ENCODE peak calls at places on chromosome 18, in ten cellular contexts. Y, D, S, H, U, J, N, F, M and A are unnamed samples.

GRCh38 chr18:10213526-10213925 is 240.9 kb upstream of the APCDD1 start:
- DNase-seq in Y (no peak), D (no peak), S (peak; percentile 73), H (no peak), U (no peak), J (peak; percentile 89), N (no peak), F (no peak), M (no peak), A (no peak)

GRCh38 chr18:12748671-12749070 is 45.8 kb downstream of the PSMG2 start:
- DNase-seq in Y (no peak), D (no peak), S (no peak), H (no peak), U (no peak), J (no peak), N (no peak), F (no peak), M (no peak), A (no peak)

GRCh38 chr18:22391571-22392359 is 25.9 kb downstream of the CTAGE1 start:
- DNase-seq in Y (no peak), D (no peak), S (no peak), H (no peak), U (peak; percentile 15), J (no peak), N (peak; percentile 72), F (peak; percentile 55), M (peak; percentile 51), A (no peak)

GRCh38 chr18:9380571-9381390 is 46.2 kb downstream of the TWSG1 start:
- DNase-seq in Y (no peak), D (no peak), S (no peak), H (no peak), U (no peak), J (no peak), N (no peak), F (peak; percentile 19), M (no peak), A (no peak)

GRCh38 chr18:64799378-64799777 is 650.5 kb upstream of the LINC00305 start:
- DNase-seq in Y (no peak), D (no peak), S (no peak), H (no peak), U (no peak), J (no peak), N (no peak), F (no peak), M (no peak), A (no peak)

GRCh38 chr18:32019251-32019943 is 772 bp downstream of the RNF125 start:
- DNase-seq in Y (peak; percentile 22), D (no peak), S (peak; percentile 61), H (peak; percentile 38), U (peak; percentile 60), J (peak; percentile 41), N (peak; percentile 35), F (peak; percentile 18), M (no peak), A (peak; percentile 23)

GRCh38 chr18:34741401-34741800 is 31.3 kb downstream of the DTNA start:
- DNase-seq in Y (no peak), D (no peak), S (no peak), H (no peak), U (no peak), J (no peak), N (no peak), F (no peak), M (no peak), A (no peak)

GRCh38 chr18:36695806-36696205 is 133.0 kb downstream of the TPGS2 start:
- DNase-seq in Y (no peak), D (no peak), S (no peak), H (no peak), U (no peak), J (no peak), N (no peak), F (no peak), M (no peak), A (no peak)

GRCh38 chr18:68024716-68025115 is 508.2 kb upstream of the DSEL start:
- DNase-seq in Y (no peak), D (no peak), S (no peak), H (no peak), U (no peak), J (no peak), N (no peak), F (no peak), M (no peak), A (no peak)

GRCh38 chr18:76686737-76687231 is 135.6 kb upstream of the ZNF236 start:
- DNase-seq in Y (peak; percentile 31), D (peak; percentile 13), S (peak; percentile 4), H (no peak), U (no peak), J (peak; percentile 80), N (peak; percentile 25), F (peak; percentile 66), M (no peak), A (no peak)

GRCh38 chr18:62523631-62524442 is 1.0 kb downstream of the ZCCHC2 start:
- DNase-seq in Y (peak; percentile 50), D (no peak), S (peak; percentile 54), H (peak; percentile 53), U (peak; percentile 45), J (peak; percentile 21), N (peak; percentile 47), F (peak; percentile 56), M (peak; percentile 27), A (no peak)

GRCh38 chr18:12989397-12990127 is 1.6 kb upstream of the CEP192 start:
- DNase-seq in Y (no peak), D (no peak), S (no peak), H (no peak), U (no peak), J (no peak), N (no peak), F (no peak), M (no peak), A (no peak)

GRCh38 chr18:12968619-12969018 is 20.8 kb downstream of the SEH1L start:
- DNase-seq in Y (no peak), D (no peak), S (no peak), H (no peak), U (no peak), J (no peak), N (no peak), F (no peak), M (no peak), A (no peak)

GRCh38 chr18:48832961-48833700 is 117.6 kb downstream of the SMAD7 start:
- DNase-seq in Y (no peak), D (no peak), S (no peak), H (no peak), U (no peak), J (peak; percentile 11), N (peak; percentile 95), F (peak; percentile 54), M (no peak), A (no peak)

GRCh38 chr18:50578030-50578429 is 18.1 kb downstream of the MAPK4 start:
- DNase-seq in Y (no peak), D (no peak), S (peak; percentile 1), H (no peak), U (no peak), J (no peak), N (no peak), F (no peak), M (no peak), A (no peak)

GRCh38 chr18:6031442-6031841 is 136.1 kb upstream of the TMEM200C start:
- DNase-seq in Y (no peak), D (no peak), S (no peak), H (no peak), U (no peak), J (no peak), N (no peak), F (no peak), M (no peak), A (no peak)

GRCh38 chr18:8615397-8616025 is 6.3 kb downstream of the RAB12 start:
- DNase-seq in Y (no peak), D (peak; percentile 69), S (no peak), H (no peak), U (no peak), J (peak; percentile 51), N (peak; percentile 83), F (peak; percentile 95), M (no peak), A (no peak)

GRCh38 chr18:32735781-32736180 is 37.0 kb downstream of the KLHL14 start:
- DNase-seq in Y (no peak), D (no peak), S (no peak), H (no peak), U (no peak), J (no peak), N (peak; percentile 18), F (no peak), M (no peak), A (no peak)

GRCh38 chr18:67145586-67146292 is 370.8 kb downstream of the DSEL start:
- DNase-seq in Y (no peak), D (no peak), S (no peak), H (no peak), U (no peak), J (no peak), N (no peak), F (no peak), M (no peak), A (no peak)